ENCODE peak calls at places on chromosome 17, in four cellular contexts. U is GM23338, H is HCT116, P is sigmoid colon. V is an unnamed sample.

GRCh38 chr17:19302791-19303233 is 59.7 kb downstream of the B9D1 start:
- DNase-seq in H (no peak), P (peak; percentile 68), U (no peak), V (no peak)

GRCh38 chr17:50604470-50604869 is 30.2 kb upstream of the ABCC3 start:
- DNase-seq in H (no peak), P (peak; percentile 86), U (peak; percentile 62), V (peak; percentile 37)

GRCh38 chr17:21841839-21842238 is 149.5 kb downstream of the KCNJ18 start:
- DNase-seq in P (no peak), H (no peak), U (no peak), V (no peak)

GRCh38 chr17:52885882-52886281 is 727.4 kb upstream of the CA10 start:
- DNase-seq in H (no peak), U (no peak), P (no peak), V (no peak)

GRCh38 chr17:31494259-31495048 is 103.0 kb downstream of the RAB11FIP4 start:
- DNase-seq in H (no peak), U (no peak), P (no peak), V (peak; percentile 44)

GRCh38 chr17:82414548-82415281 is 3.4 kb upstream of the HEXD start:
- DNase-seq in H (peak; percentile 57), U (peak; percentile 94), P (peak; percentile 78), V (peak; percentile 72)

GRCh38 chr17:27921599-27921998 is 28.4 kb upstream of the LYRM9 start:
- DNase-seq in H (no peak), P (no peak), U (no peak), V (no peak)

GRCh38 chr17:81246679-81247338 is 7.7 kb downstream of the NDUFAF8 start:
- DNase-seq in H (no peak), U (no peak), P (no peak), V (no peak)

GRCh38 chr17:82754297-82755208 is 2.7 kb downstream of the TBCD start:
- DNase-seq in P (no peak), H (peak; percentile 77), U (peak; percentile 89), V (no peak)

GRCh38 chr17:72749119-72749572 is 343.3 kb downstream of the SLC39A11 start:
- DNase-seq in H (no peak), P (no peak), U (no peak), V (no peak)

GRCh38 chr17:41518789-41519449 is at the start of gene KRT15:
- DNase-seq in P (no peak), H (no peak), U (no peak), V (no peak)

GRCh38 chr17:3043737-3044365 is 19.6 kb downstream of the OR1D5 start:
- DNase-seq in P (no peak), U (peak; percentile 67), H (no peak), V (no peak)

GRCh38 chr17:81923302-81924260 is 4.0 kb downstream of the MAFG start:
- DNase-seq in P (peak; percentile 86), U (peak; percentile 84), H (peak; percentile 21), V (peak; percentile 85)

GRCh38 chr17:78375401-78376079 is 2.9 kb upstream of the PGS1 start:
- DNase-seq in H (no peak), U (no peak), P (peak; percentile 87), V (no peak)

GRCh38 chr17:5892897-5893656 is 177.1 kb upstream of the WSCD1 start:
- DNase-seq in H (no peak), P (no peak), U (no peak), V (no peak)

GRCh38 chr17:68759343-68760140 is 158.4 kb upstream of the FAM20A start:
- DNase-seq in P (peak; percentile 94), H (peak; percentile 91), U (peak; percentile 97), V (peak; percentile 90)

GRCh38 chr17:83135692-83136091 is 56.3 kb downstream of the METRNL start:
- DNase-seq in P (peak; percentile 45), H (no peak), U (no peak), V (no peak)

GRCh38 chr17:66493283-66494019 is 191.0 kb downstream of the PRKCA start:
- DNase-seq in U (no peak), P (no peak), H (no peak), V (no peak)

GRCh38 chr17:62319846-62320245 is 60.5 kb upstream of the EFCAB3 start:
- DNase-seq in H (no peak), U (no peak), P (no peak), V (no peak)

GRCh38 chr17:28004344-28004743 is 38.1 kb upstream of the NLK start:
- DNase-seq in P (no peak), H (no peak), U (no peak), V (no peak)

GRCh38 chr17:50181155-50181554 is 15.3 kb downstream of the SGCA start:
- DNase-seq in U (no peak), P (no peak), H (no peak), V (no peak)

GRCh38 chr17:78322858-78323455 is 36.9 kb downstream of the SOCS3 start:
- DNase-seq in U (no peak), H (no peak), P (peak; percentile 88), V (no peak)

GRCh38 chr17:18981642-18982424 is 22.7 kb downstream of the FAM83G start:
- DNase-seq in H (peak; percentile 31), U (no peak), P (no peak), V (peak; percentile 92)

GRCh38 chr17:64972611-64973010 is 53.3 kb upstream of the LRRC37A3 start:
- DNase-seq in U (no peak), H (no peak), P (no peak), V (no peak)

GRCh38 chr17:64975318-64976087 is 56.2 kb upstream of the LRRC37A3 start:
- DNase-seq in U (peak; percentile 88), P (peak; percentile 98), H (peak; percentile 95), V (peak; percentile 97)

GRCh38 chr17:64978138-64978537 is 58.9 kb upstream of the LRRC37A3 start:
- DNase-seq in U (no peak), H (no peak), P (no peak), V (no peak)

GRCh38 chr17:64969046-64969501 is 49.8 kb upstream of the LRRC37A3 start:
- DNase-seq in P (no peak), H (no peak), U (no peak), V (no peak)

DNA sequence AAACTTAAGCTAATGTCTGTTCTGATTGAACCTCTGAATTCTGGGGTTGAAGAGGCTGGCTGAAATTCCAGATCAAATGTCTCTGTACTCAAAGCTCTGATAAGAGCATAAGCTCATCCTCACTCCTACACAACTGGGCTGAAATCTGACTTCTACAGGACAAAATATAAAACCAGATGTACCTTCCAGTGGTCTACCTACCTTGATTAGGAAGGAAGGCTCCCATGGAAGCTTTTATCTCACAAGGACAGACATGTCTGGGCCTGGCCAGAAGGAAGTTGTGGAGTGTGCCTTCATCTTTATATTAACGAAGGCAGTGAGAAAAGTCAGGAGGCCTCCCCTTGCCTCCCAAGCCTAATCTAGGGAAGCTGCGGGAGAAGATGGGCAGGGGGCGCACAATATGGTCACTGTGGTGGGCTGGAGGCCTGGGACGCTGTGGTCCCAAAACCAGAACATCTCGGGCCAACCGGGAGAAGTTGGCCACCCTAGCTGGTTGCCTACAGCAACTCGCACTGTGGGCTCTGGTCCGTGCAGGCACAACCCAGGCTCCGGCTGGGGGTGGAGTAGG is 55.6 kb upstream of the LRRC37A3 start:
- DNase-seq in U (no peak), P (no peak), H (no peak), V (no peak)
- TF ChIP-seq POLR2AphosphoS5 in U (no peak), P (no peak), H (no peak), V (no peak)

DNA sequence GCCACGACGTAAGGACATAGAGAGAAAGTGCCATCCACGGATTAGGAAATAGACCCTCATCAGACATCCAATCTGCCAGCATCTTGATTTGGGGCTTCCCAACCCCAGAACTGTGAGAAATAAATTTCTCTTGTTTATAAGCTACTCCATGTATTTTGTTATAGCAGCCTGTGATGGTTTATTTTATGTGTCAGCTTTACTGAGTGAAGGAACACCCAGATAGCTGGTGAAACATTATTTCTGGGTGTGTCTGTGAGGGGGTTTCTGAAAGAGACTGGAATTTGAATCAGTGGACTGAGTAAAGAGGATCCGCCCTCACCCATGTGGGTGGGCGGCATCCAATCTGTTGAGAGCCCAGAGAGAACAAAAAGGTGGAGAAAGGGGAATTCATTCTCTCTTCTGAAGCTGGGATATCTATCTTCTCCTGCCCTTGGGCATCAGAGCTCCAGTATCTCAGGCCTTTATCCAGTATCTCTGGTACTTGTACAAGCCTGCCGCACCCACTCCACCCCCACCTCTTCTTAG is 131.5 kb upstream of the ANKFN1 start:
- DNase-seq in H (no peak), U (no peak), P (no peak), V (no peak)
- TF ChIP-seq POLR2AphosphoS5 in H (no peak), U (no peak), P (no peak), V (no peak)

DNA sequence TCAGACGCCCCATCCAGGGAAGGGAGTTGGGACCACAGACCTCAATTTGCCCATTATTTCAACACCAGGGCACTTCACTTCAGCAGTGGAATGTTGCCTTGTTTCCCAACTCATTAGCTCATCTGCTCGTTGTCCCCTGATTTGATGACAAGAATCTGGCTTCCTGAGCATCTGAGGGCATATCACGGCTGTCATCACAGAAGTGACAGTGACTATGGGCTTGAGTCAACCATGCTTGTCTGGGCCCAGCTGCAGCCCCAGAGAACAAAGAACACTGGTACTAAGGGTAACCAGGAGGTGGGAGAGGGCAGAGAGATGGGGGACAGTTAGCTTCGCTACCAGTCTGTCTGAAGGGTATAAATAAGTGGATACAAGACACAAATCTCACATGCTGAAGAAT is 266.0 kb upstream of the SDK2 start:
- DNase-seq in H (no peak), P (no peak), U (no peak), V (no peak)
- TF ChIP-seq POLR2AphosphoS5 in H (no peak), P (no peak), U (no peak), V (no peak)

DNA sequence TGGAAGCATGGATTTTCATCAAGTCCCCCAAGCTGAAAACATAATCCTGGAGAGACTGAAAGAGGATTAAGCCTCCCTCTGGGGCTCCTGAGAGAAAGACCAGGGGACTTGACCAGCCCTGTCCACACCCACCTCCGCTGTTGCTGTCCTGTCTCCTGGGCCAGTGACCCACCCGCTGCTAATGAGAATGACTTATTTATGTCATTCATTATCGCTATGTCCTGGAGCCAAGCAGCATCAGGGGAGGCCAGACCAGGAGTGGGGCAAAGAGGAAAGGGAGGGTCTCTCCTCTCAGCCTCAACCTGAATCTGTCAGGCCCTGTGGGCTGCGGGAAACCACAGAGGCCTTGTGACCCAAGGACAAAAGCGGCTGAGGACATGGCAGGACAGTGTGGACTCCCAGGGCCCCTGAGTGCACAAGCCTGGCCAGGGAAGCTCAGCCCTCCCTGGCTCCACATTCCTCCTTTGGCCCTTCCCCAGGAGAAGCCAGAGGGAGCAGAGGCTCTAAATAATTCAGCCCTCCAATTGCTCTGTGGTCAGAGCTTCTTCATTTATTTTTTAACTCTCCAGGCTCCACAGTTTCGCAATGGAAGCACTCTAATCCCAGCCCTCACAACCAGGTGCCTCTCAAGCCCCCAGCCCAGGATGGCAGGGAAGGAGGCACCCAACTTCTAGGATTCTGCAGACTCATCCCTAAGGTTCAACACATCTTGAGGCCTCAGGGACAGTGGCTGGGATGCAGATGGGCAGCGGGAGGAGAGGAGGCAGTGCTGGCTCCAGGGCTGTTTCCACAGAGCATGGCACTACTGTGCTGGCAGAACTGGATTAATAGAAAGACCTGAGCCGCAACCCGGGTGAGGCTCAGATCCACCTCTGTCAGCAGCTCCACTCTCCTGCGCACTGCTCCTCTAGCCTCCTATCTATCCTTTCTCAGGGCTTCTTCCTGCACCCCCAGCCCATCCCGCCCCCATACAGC is 19.1 kb downstream of the CUEDC1 start:
- DNase-seq in U (peak; percentile 48), H (no peak), P (peak; percentile 91), V (no peak)
- TF ChIP-seq POLR2AphosphoS5 in U (no peak), H (no peak), P (peak; percentile 29), V (no peak)

V was measured in stomach.